ENCODE peak calls at places on chromosomes 7 and 10, in ten cellular contexts. T, A, U, E, M, L, F, O, B and G are unnamed samples.

GRCh38 chr7:26318921-26319320 is 27.3 kb downstream of the SNX10 start:
- DNase-seq in T (no peak), A (no peak), U (no peak), E (no peak), M (no peak), L (no peak), F (no peak), O (no peak), B (no peak), G (no peak)

GRCh38 chr10:16950686-16951681 is 133.8 kb upstream of the RSU1 start:
- DNase-seq in T (peak; percentile 80), A (peak; percentile 66), U (peak; percentile 37), E (no peak), M (no peak), L (no peak), F (peak; percentile 76), O (no peak), B (no peak), G (peak; percentile 49)

GRCh38 chr7:100655908-100656674 is at the start of gene ACTL6B:
- DNase-seq in T (peak; percentile 47), A (peak; percentile 18), U (peak; percentile 93), E (no peak), M (peak; percentile 73), L (peak; percentile 68), F (peak; percentile 51), O (peak; percentile 21), B (no peak), G (no peak)

GRCh38 chr10:74871595-74872382 is 45.4 kb downstream of the KAT6B start:
- DNase-seq in T (no peak), A (no peak), U (no peak), E (no peak), M (no peak), L (no peak), F (no peak), O (peak; percentile 17), B (no peak), G (no peak)

GRCh38 chr7:70098133-70098561 is 499.9 kb downstream of the AUTS2 start:
- DNase-seq in T (no peak), A (no peak), U (peak; percentile 18), E (no peak), M (no peak), L (no peak), F (no peak), O (no peak), B (no peak), G (no peak)

GRCh38 chr10:25615926-25616325 is 318.1 kb upstream of the MYO3A start:
- DNase-seq in T (no peak), A (no peak), U (no peak), E (no peak), M (no peak), L (no peak), F (no peak), O (no peak), B (no peak), G (no peak)

GRCh38 chr7:134724606-134725005 is 54.8 kb upstream of the CALD1 start:
- DNase-seq in T (peak; percentile 82), A (peak; percentile 54), U (no peak), E (no peak), M (no peak), L (no peak), F (peak; percentile 77), O (no peak), B (no peak), G (no peak)

GRCh38 chr10:123621492-123621891 is 44.7 kb upstream of the GPR26 start:
- DNase-seq in T (no peak), A (no peak), U (no peak), E (no peak), M (peak; percentile 14), L (no peak), F (no peak), O (no peak), B (no peak), G (no peak)

DNA sequence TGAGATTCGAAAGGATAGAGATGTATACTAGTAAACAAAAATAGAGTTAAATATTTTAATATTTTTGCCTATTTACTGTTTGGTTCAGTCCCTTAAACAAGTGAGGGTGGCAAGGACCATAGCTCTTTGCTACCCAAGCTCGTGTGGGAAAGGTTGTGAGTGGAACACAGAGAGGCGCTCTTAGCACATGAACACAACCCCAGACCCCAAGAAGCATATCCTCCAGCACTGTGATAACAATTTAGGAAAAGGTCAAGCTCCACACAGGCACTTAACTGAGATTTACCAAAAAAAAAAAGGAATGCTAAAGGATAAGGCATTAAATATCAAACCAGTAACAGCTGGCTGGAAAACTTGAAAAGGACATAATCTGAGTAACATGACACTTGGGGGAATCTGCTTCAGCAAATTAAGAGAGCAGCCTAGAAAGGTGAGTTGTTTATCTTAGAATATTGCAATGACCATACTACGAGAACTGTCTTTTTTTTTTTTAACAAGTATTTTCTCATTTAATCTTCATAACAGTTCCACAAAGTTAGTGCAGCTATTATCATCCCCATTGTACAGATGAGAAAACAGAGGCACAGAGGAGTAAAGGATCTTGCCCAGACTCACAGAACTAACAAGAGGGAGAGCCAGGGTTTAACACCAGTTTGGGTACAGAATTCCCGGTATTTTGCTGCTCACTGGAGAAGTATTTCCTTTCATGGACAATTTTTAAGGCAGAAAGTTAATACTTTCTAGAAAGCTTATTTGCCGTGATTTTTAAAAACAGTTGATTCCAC is 303.5 kb upstream of the AOAH start:
- DNase-seq in T (no peak), A (no peak), U (no peak), E (no peak), M (no peak), L (no peak), F (no peak), O (no peak), B (no peak), G (no peak)
- TF ChIP-seq CTCF in T (no peak), A (peak; percentile 15), U (no peak), E (no peak), M (no peak), L (no peak), F (no peak), O (no peak), B (no peak), G (no peak)

GRCh38 chr10:8405551-8405950 is 351.1 kb downstream of the GATA3 start:
- DNase-seq in T (no peak), A (no peak), U (no peak), E (no peak), M (no peak), L (no peak), F (no peak), O (no peak), B (no peak), G (no peak)

GRCh38 chr10:8401531-8401930 is 347.0 kb downstream of the GATA3 start:
- DNase-seq in T (no peak), A (no peak), U (no peak), E (no peak), M (no peak), L (no peak), F (no peak), O (no peak), B (no peak), G (no peak)

GRCh38 chr10:8402469-8403074 is 348.1 kb downstream of the GATA3 start:
- DNase-seq in T (no peak), A (no peak), U (no peak), E (no peak), M (no peak), L (no peak), F (no peak), O (no peak), B (no peak), G (no peak)

GRCh38 chr10:8404721-8405120 is 350.2 kb downstream of the GATA3 start:
- DNase-seq in T (no peak), A (no peak), U (no peak), E (no peak), M (no peak), L (no peak), F (no peak), O (no peak), B (no peak), G (no peak)

GRCh38 chr10:8403711-8404371 is 349.4 kb downstream of the GATA3 start:
- DNase-seq in T (no peak), A (no peak), U (peak; percentile 27), E (no peak), M (no peak), L (no peak), F (no peak), O (no peak), B (no peak), G (no peak)
- TF ChIP-seq CTCF in T (peak; percentile 1), A (no peak), U (peak; percentile 13), E (no peak), M (no peak), L (no peak), F (no peak), O (no peak), B (no peak), G (no peak)

GRCh38 chr10:100825946-100826660 is 80.7 kb downstream of the PAX2 start:
- DNase-seq in T (no peak), A (no peak), U (no peak), E (no peak), M (no peak), L (no peak), F (no peak), O (no peak), B (no peak), G (no peak)

GRCh38 chr10:100826661-100826982 is 81.2 kb downstream of the PAX2 start:
- DNase-seq in T (no peak), A (no peak), U (no peak), E (no peak), M (no peak), L (no peak), F (no peak), O (no peak), B (no peak), G (no peak)

GRCh38 chr10:100827819-100828743 is 82.7 kb downstream of the PAX2 start:
- DNase-seq in T (no peak), A (no peak), U (peak; percentile 77), E (no peak), M (peak; percentile 47), L (peak; percentile 58), F (no peak), O (peak; percentile 49), B (no peak), G (no peak)

GRCh38 chr10:100828744-100829102 is 83.3 kb downstream of the PAX2 start:
- DNase-seq in T (no peak), A (no peak), U (no peak), E (no peak), M (no peak), L (peak; percentile 39), F (no peak), O (no peak), B (no peak), G (no peak)

GRCh38 chr10:100826983-100827818 is 81.8 kb downstream of the PAX2 start:
- DNase-seq in T (no peak), A (no peak), U (peak; percentile 55), E (no peak), M (no peak), L (peak; percentile 64), F (no peak), O (peak; percentile 23), B (no peak), G (no peak)
- TF ChIP-seq CTCF in T (no peak), A (no peak), U (no peak), E (no peak), M (no peak), L (peak; percentile 53), F (no peak), O (peak; percentile 19), B (no peak), G (no peak)

DNA sequence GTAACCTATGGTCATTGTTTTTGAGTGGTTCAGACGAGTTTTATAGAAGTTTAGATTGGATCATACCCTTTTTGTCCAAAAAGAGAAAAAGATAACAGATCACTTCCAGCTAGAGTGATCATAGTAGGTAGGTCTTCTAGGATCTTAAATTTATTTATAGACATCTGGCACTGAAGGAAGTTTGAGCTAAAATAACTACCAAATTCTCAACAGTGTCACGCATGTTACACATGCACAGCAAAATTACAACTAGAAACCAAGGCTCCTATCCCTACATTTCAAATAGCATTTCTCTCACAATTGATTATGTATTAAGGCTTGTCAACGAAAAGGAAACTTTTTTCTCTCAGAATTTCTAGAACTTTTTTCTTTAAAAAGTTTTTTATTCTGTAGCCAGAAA is 2.3 kb downstream of the CALU start:
- DNase-seq in T (no peak), A (no peak), U (no peak), E (no peak), M (no peak), L (no peak), F (no peak), O (no peak), B (no peak), G (no peak)
- TF ChIP-seq CTCF in T (no peak), A (no peak), U (no peak), E (no peak), M (no peak), L (no peak), F (no peak), O (no peak), B (no peak), G (no peak)